ENCODE peak calls at places on chromosomes 1 and 21, in six cellular contexts. One of them, this sample, is unnamed.

GRCh38 chr1:10941891-10942541 is 70.4 kb upstream of the TARDBP start:
- DNase-seq in stomach: peak
- DNase-seq in brain microvascular endothelial cell: peak
- DNase-seq in aorta: peak
- DNase-seq in effector memory CD4-positive, alpha-beta T cell: peak
- DNase-seq in GM12865: peak
- DNase-seq in this sample: no peak

GRCh38 chr21:36976882-36977651 is 10.6 kb upstream of the HLCS start:
- DNase-seq in stomach: no peak
- DNase-seq in brain microvascular endothelial cell: peak
- DNase-seq in aorta: no peak
- DNase-seq in effector memory CD4-positive, alpha-beta T cell: no peak
- DNase-seq in GM12865: peak
- DNase-seq in this sample: no peak

GRCh38 chr1:167726038-167726437 is 4.3 kb downstream of the MPZL1 start:
- DNase-seq in stomach: no peak
- DNase-seq in brain microvascular endothelial cell: no peak
- DNase-seq in aorta: no peak
- DNase-seq in effector memory CD4-positive, alpha-beta T cell: no peak
- DNase-seq in GM12865: no peak
- DNase-seq in this sample: no peak

GRCh38 chr1:166844791-166845190 is 5.5 kb downstream of the POGK start:
- DNase-seq in stomach: no peak
- DNase-seq in brain microvascular endothelial cell: no peak
- DNase-seq in aorta: no peak
- DNase-seq in effector memory CD4-positive, alpha-beta T cell: no peak
- DNase-seq in GM12865: no peak
- DNase-seq in this sample: no peak

GRCh38 chr21:33374080-33374873 is 28.9 kb upstream of the IFNGR2 start:
- DNase-seq in stomach: peak
- DNase-seq in brain microvascular endothelial cell: peak
- DNase-seq in aorta: no peak
- DNase-seq in effector memory CD4-positive, alpha-beta T cell: peak
- DNase-seq in GM12865: peak
- DNase-seq in this sample: no peak

GRCh38 chr1:21926814-21927530 is 10.1 kb downstream of the HSPG2 start:
- DNase-seq in stomach: no peak
- DNase-seq in brain microvascular endothelial cell: no peak
- DNase-seq in aorta: peak
- DNase-seq in effector memory CD4-positive, alpha-beta T cell: no peak
- DNase-seq in GM12865: no peak
- DNase-seq in this sample: no peak

GRCh38 chr1:75672528-75673393 is 51.7 kb upstream of the ACADM start:
- DNase-seq in stomach: no peak
- DNase-seq in brain microvascular endothelial cell: peak
- DNase-seq in aorta: no peak
- DNase-seq in effector memory CD4-positive, alpha-beta T cell: no peak
- DNase-seq in GM12865: peak
- DNase-seq in this sample: no peak

GRCh38 chr1:72932025-72932424 is 649.7 kb upstream of the NEGR1 start:
- DNase-seq in stomach: no peak
- DNase-seq in brain microvascular endothelial cell: no peak
- DNase-seq in aorta: no peak
- DNase-seq in effector memory CD4-positive, alpha-beta T cell: no peak
- DNase-seq in GM12865: no peak
- DNase-seq in this sample: no peak

GRCh38 chr21:35933466-35933865 is 126.9 kb downstream of the SETD4 start:
- DNase-seq in stomach: no peak
- DNase-seq in brain microvascular endothelial cell: peak
- DNase-seq in aorta: peak
- DNase-seq in effector memory CD4-positive, alpha-beta T cell: no peak
- DNase-seq in GM12865: peak
- DNase-seq in this sample: peak

GRCh38 chr1:220952941-220953340 is 73.7 kb downstream of the HLX start:
- DNase-seq in stomach: no peak
- DNase-seq in brain microvascular endothelial cell: no peak
- DNase-seq in aorta: no peak
- DNase-seq in effector memory CD4-positive, alpha-beta T cell: no peak
- DNase-seq in GM12865: no peak
- DNase-seq in this sample: no peak

GRCh38 chr1:30191154-30191702 is 532.2 kb downstream of the MATN1 start:
- DNase-seq in stomach: no peak
- DNase-seq in brain microvascular endothelial cell: no peak
- DNase-seq in aorta: no peak
- DNase-seq in effector memory CD4-positive, alpha-beta T cell: peak
- DNase-seq in GM12865: peak
- DNase-seq in this sample: peak

GRCh38 chr1:7953850-7954609 is 7.5 kb upstream of the PARK7 start:
- DNase-seq in stomach: peak
- DNase-seq in brain microvascular endothelial cell: peak
- DNase-seq in aorta: peak
- DNase-seq in effector memory CD4-positive, alpha-beta T cell: peak
- DNase-seq in GM12865: peak
- DNase-seq in this sample: no peak

GRCh38 chr1:192477630-192478029 is 97.9 kb upstream of the RGS1 start:
- DNase-seq in stomach: no peak
- DNase-seq in brain microvascular endothelial cell: no peak
- DNase-seq in aorta: no peak
- DNase-seq in effector memory CD4-positive, alpha-beta T cell: no peak
- DNase-seq in GM12865: peak
- DNase-seq in this sample: no peak

GRCh38 chr1:114319480-114319879 is 165.8 kb upstream of the SYT6 start:
- DNase-seq in stomach: no peak
- DNase-seq in brain microvascular endothelial cell: peak
- DNase-seq in aorta: no peak
- DNase-seq in effector memory CD4-positive, alpha-beta T cell: no peak
- DNase-seq in GM12865: no peak
- DNase-seq in this sample: no peak

GRCh38 chr21:41481191-41481590 is 26.8 kb downstream of the TMPRSS2 start:
- DNase-seq in stomach: no peak
- DNase-seq in brain microvascular endothelial cell: peak
- DNase-seq in aorta: no peak
- DNase-seq in effector memory CD4-positive, alpha-beta T cell: no peak
- DNase-seq in GM12865: no peak
- DNase-seq in this sample: no peak

DNA sequence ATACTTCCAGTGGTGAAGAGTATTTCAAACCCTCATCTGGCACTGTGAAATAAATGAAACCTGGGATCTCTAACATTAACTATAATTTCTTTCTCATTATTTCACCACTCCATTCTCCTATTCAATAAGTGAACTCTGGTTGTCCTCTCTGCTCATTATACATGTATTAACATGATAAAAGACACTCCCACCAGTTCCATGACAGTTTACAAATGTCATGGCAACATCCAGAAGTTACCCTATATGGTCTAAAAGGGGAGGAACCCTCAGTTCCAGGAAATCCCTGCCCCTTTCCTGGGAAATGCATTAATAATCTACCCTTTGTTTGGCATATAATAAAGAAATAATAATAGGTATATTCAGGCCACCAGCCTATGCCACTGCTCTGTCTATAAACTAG is 62.7 kb upstream of the BRINP3 start:
- DNase-seq in stomach: no peak
- DNase-seq in brain microvascular endothelial cell: no peak
- DNase-seq in aorta: no peak
- DNase-seq in effector memory CD4-positive, alpha-beta T cell: no peak
- DNase-seq in GM12865: no peak
- DNase-seq in this sample: no peak
- H3K4me3 ChIP-seq in stomach: no peak
- H3K4me3 ChIP-seq in brain microvascular endothelial cell: no peak
- H3K4me3 ChIP-seq in aorta: no peak
- H3K4me3 ChIP-seq in effector memory CD4-positive, alpha-beta T cell: no peak
- H3K4me3 ChIP-seq in GM12865: no peak
- H3K4me3 ChIP-seq in this sample: no peak

GRCh38 chr1:205568135-205568468 is 63.6 kb downstream of the CDK18 start:
- DNase-seq in stomach: peak
- DNase-seq in brain microvascular endothelial cell: no peak
- DNase-seq in aorta: no peak
- DNase-seq in effector memory CD4-positive, alpha-beta T cell: no peak
- DNase-seq in GM12865: no peak
- DNase-seq in this sample: no peak

GRCh38 chr1:205569411-205570172 is 62.2 kb downstream of the ELK4 start:
- DNase-seq in stomach: peak
- DNase-seq in brain microvascular endothelial cell: no peak
- DNase-seq in aorta: no peak
- DNase-seq in effector memory CD4-positive, alpha-beta T cell: no peak
- DNase-seq in GM12865: no peak
- DNase-seq in this sample: no peak

GRCh38 chr1:205570173-205570501 is 61.7 kb downstream of the ELK4 start:
- DNase-seq in stomach: peak
- DNase-seq in brain microvascular endothelial cell: no peak
- DNase-seq in aorta: no peak
- DNase-seq in effector memory CD4-positive, alpha-beta T cell: no peak
- DNase-seq in GM12865: no peak
- DNase-seq in this sample: no peak

GRCh38 chr1:205567716-205568115 is 63.2 kb downstream of the CDK18 start:
- DNase-seq in stomach: peak
- DNase-seq in brain microvascular endothelial cell: no peak
- DNase-seq in aorta: no peak
- DNase-seq in effector memory CD4-positive, alpha-beta T cell: no peak
- DNase-seq in GM12865: no peak
- DNase-seq in this sample: no peak

DNA sequence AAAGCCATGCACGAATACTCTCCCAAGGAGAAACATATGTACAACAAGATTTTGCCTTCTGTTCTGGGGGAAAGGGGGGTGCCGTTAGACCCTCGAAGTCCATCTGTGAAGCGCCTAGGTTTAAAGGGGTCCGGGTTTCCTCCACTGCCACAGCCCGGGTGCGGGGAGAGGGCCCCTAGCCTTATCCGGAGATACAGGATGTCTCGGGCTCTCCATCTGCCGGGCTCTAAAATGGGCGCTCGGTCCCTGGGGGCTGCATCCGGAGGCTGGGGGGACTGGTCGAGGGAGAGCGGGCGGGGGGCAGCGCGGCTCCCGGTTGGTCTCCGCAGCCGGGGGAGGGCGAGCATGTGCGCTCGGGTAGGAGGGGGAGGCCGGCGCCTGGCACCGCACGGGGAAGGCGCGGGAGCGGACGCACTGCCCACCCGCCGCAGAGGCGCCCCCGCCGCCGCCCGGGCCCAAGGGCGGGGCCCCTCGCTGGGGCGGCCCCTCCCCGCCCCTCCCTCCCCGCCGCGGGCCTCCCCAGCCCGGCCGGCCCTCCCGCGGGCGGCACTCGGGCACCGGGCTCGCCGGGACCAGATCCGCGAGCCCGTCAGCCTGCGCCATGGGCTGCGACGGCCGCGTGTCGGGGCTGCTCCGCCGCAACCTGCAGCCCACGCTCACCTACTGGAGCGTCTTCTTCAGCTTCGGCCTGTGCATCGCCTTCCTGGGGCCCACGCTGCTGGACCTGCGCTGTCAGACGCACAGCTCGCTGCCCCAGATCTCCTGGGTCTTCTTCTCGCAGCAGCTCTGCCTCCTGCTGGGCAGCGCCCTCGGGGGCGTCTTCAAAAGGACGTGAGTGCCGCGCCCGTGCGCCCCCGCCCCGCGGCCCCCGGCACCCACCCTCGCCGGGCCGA is 63.1 kb downstream of the ELK4 start:
- DNase-seq in stomach: peak
- DNase-seq in brain microvascular endothelial cell: no peak
- DNase-seq in aorta: no peak
- DNase-seq in effector memory CD4-positive, alpha-beta T cell: no peak
- DNase-seq in GM12865: no peak
- DNase-seq in this sample: no peak
- H3K4me3 ChIP-seq in stomach: peak
- H3K4me3 ChIP-seq in brain microvascular endothelial cell: no peak
- H3K4me3 ChIP-seq in aorta: no peak
- H3K4me3 ChIP-seq in effector memory CD4-positive, alpha-beta T cell: no peak
- H3K4me3 ChIP-seq in GM12865: no peak
- H3K4me3 ChIP-seq in this sample: peak

GRCh38 chr1:50415235-50416149 is 7.8 kb downstream of the DMRTA2 start:
- DNase-seq in stomach: no peak
- DNase-seq in brain microvascular endothelial cell: no peak
- DNase-seq in aorta: no peak
- DNase-seq in effector memory CD4-positive, alpha-beta T cell: no peak
- DNase-seq in GM12865: no peak
- DNase-seq in this sample: no peak
- H3K4me3 ChIP-seq in stomach: no peak
- H3K4me3 ChIP-seq in brain microvascular endothelial cell: no peak
- H3K4me3 ChIP-seq in aorta: no peak
- H3K4me3 ChIP-seq in effector memory CD4-positive, alpha-beta T cell: no peak
- H3K4me3 ChIP-seq in GM12865: no peak
- H3K4me3 ChIP-seq in this sample: no peak

DNA sequence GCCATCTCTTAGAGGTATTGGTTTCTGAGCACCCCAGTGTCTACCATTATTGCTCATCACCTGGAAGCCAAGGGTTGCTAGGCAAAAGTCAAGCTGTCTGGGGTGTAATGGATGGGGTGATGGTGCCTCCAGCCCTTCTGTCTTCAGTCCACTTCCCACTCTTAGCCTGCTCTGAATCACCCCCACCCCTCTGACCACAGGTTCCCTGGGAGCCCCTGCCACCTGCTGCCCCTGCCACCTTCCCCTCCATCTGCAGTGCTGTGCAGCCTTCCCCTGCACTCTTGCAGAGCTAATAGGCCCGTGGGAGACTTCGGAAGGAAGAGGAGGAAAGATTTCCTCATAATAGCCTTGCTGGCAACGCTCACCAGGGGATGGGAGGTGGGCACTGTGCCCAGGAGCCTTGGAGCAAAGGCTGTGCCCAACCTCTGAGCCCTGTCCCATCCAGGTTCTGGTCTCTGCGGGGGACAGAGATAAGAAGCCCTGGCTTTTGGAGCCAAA is 35.5 kb downstream of the CAPN2 start:
- DNase-seq in stomach: peak
- DNase-seq in brain microvascular endothelial cell: no peak
- DNase-seq in aorta: no peak
- DNase-seq in effector memory CD4-positive, alpha-beta T cell: no peak
- DNase-seq in GM12865: peak
- DNase-seq in this sample: no peak
- H3K4me3 ChIP-seq in stomach: no peak
- H3K4me3 ChIP-seq in brain microvascular endothelial cell: no peak
- H3K4me3 ChIP-seq in aorta: no peak
- H3K4me3 ChIP-seq in effector memory CD4-positive, alpha-beta T cell: no peak
- H3K4me3 ChIP-seq in GM12865: no peak
- H3K4me3 ChIP-seq in this sample: no peak

GRCh38 chr1:50430010-50430405 is 6.8 kb upstream of the DMRTA2 start:
- DNase-seq in stomach: no peak
- DNase-seq in brain microvascular endothelial cell: no peak
- DNase-seq in aorta: no peak
- DNase-seq in effector memory CD4-positive, alpha-beta T cell: no peak
- DNase-seq in GM12865: no peak
- DNase-seq in this sample: no peak
- H3K4me3 ChIP-seq in stomach: no peak
- H3K4me3 ChIP-seq in brain microvascular endothelial cell: no peak
- H3K4me3 ChIP-seq in aorta: no peak
- H3K4me3 ChIP-seq in effector memory CD4-positive, alpha-beta T cell: no peak
- H3K4me3 ChIP-seq in GM12865: no peak
- H3K4me3 ChIP-seq in this sample: no peak

GRCh38 chr1:57422271-57423134 is 1.4 kb downstream of the DAB1 start:
- DNase-seq in stomach: no peak
- DNase-seq in brain microvascular endothelial cell: peak
- DNase-seq in aorta: no peak
- DNase-seq in effector memory CD4-positive, alpha-beta T cell: no peak
- DNase-seq in GM12865: no peak
- DNase-seq in this sample: no peak
- H3K4me3 ChIP-seq in stomach: peak
- H3K4me3 ChIP-seq in brain microvascular endothelial cell: peak
- H3K4me3 ChIP-seq in aorta: no peak
- H3K4me3 ChIP-seq in effector memory CD4-positive, alpha-beta T cell: no peak
- H3K4me3 ChIP-seq in GM12865: no peak
- H3K4me3 ChIP-seq in this sample: peak

GRCh38 chr1:1841575-1841991 is 49.3 kb downstream of the GNB1 start:
- DNase-seq in stomach: no peak
- DNase-seq in brain microvascular endothelial cell: no peak
- DNase-seq in aorta: no peak
- DNase-seq in effector memory CD4-positive, alpha-beta T cell: no peak
- DNase-seq in GM12865: no peak
- DNase-seq in this sample: no peak
- H3K4me3 ChIP-seq in stomach: no peak
- H3K4me3 ChIP-seq in brain microvascular endothelial cell: no peak
- H3K4me3 ChIP-seq in aorta: no peak
- H3K4me3 ChIP-seq in effector memory CD4-positive, alpha-beta T cell: no peak
- H3K4me3 ChIP-seq in GM12865: peak
- H3K4me3 ChIP-seq in this sample: no peak